ENCODE peak calls at places on chromosomes 13 and 19, in ten cellular contexts. B is fibroblast of mammary gland; Q is tibial nerve; S is heart left ventricle; J is CD8-positive, alpha-beta T cell; X is body of pancreas; U is psoas muscle; T is IMR-90; E is cardiac muscle cell; I is fibroblast of the aortic adventitia. D is an unnamed sample.

GRCh38 chr13:60838581-60838980 is 441.6 kb downstream of the TDRD3 start:
- DNase-seq in U (no peak), Q (no peak), S (no peak), J (no peak), T (no peak), I (peak), B (no peak), X (no peak), E (no peak), D (no peak)

GRCh38 chr13:31094331-31095015 is 67.2 kb downstream of the HSPH1 start:
- DNase-seq in J (no peak), E (no peak), I (no peak), X (no peak), S (no peak), B (no peak), T (no peak), U (no peak), Q (no peak), D (no peak)

GRCh38 chr13:66195238-66195637 is 1034.9 kb downstream of the PCDH9 start:
- DNase-seq in J (no peak), E (no peak), B (no peak), S (no peak), Q (no peak), T (no peak), I (no peak), U (no peak), X (no peak), D (no peak)

GRCh38 chr13:60329221-60329983 is 67.6 kb upstream of the TDRD3 start:
- DNase-seq in B (peak), X (peak), J (no peak), Q (no peak), I (peak), U (no peak), S (no peak), E (peak), T (peak), D (no peak)

GRCh38 chr19:17333611-17334413 is 843 bp downstream of the ANO8 start:
- DNase-seq in Q (no peak), X (peak), I (peak), B (peak), E (peak), U (no peak), T (peak), J (peak), S (no peak), D (no peak)

GRCh38 chr13:104854007-104854406 is 1681.5 kb downstream of the EFNB2 start:
- DNase-seq in I (no peak), B (no peak), Q (no peak), U (no peak), E (no peak), T (no peak), J (no peak), S (no peak), X (no peak), D (no peak)

GRCh38 chr13:42028113-42028799 is 20.2 kb upstream of the DGKH start:
- DNase-seq in Q (no peak), T (no peak), E (no peak), B (no peak), I (no peak), S (no peak), J (no peak), X (peak), U (no peak), D (no peak)

GRCh38 chr19:12230751-12231733 is 63.6 kb downstream of the ZNF44 start:
- DNase-seq in U (no peak), Q (no peak), B (peak), S (peak), E (peak), X (no peak), T (no peak), I (no peak), J (no peak), D (no peak)

GRCh38 chr19:42121666-42122069 is 10.6 kb downstream of the POU2F2 start:
- DNase-seq in B (peak), I (peak), E (peak), J (peak), X (peak), Q (peak), T (peak), U (peak), S (peak), D (no peak)

GRCh38 chr13:77902319-77902963 is 16.2 kb downstream of the EDNRB start:
- DNase-seq in I (no peak), E (no peak), X (no peak), Q (no peak), T (no peak), B (no peak), J (no peak), S (no peak), U (no peak), D (no peak)

GRCh38 chr13:98451676-98452105 is 125.2 kb downstream of the STK24 start:
- DNase-seq in B (peak), U (peak), T (peak), E (peak), X (peak), J (no peak), S (peak), I (peak), Q (peak), D (no peak)

GRCh38 chr13:108525867-108526266 is 103.5 kb upstream of the MYO16 start:
- DNase-seq in I (no peak), Q (no peak), T (no peak), U (no peak), S (no peak), B (no peak), E (no peak), X (no peak), J (no peak), D (no peak)

GRCh38 chr13:91520952-91521351 is 122.5 kb downstream of the GPC5 start:
- DNase-seq in J (no peak), E (no peak), U (no peak), I (no peak), X (no peak), B (no peak), S (no peak), T (no peak), Q (no peak), D (no peak)

GRCh38 chr19:41839211-41839610 is 5.3 kb downstream of the LYPD4 start:
- DNase-seq in J (no peak), Q (no peak), X (no peak), U (no peak), B (no peak), T (no peak), I (no peak), S (no peak), E (no peak), D (no peak)

GRCh38 chr13:84867246-84867645 is 932.0 kb downstream of the SLITRK6 start:
- DNase-seq in X (no peak), T (no peak), B (no peak), S (no peak), J (no peak), E (no peak), I (no peak), Q (no peak), U (no peak), D (no peak)

GRCh38 chr13:106262886-106263285 is 272.6 kb downstream of the EFNB2 start:
- DNase-seq in I (no peak), J (no peak), U (no peak), S (no peak), T (no peak), E (no peak), Q (no peak), B (no peak), X (no peak), D (no peak)

GRCh38 chr13:112859817-112860190 is 109.2 kb upstream of the MCF2L start:
- DNase-seq in J (no peak), B (peak), I (peak), S (no peak), Q (peak), T (peak), U (no peak), E (peak), X (peak), D (no peak)

GRCh38 chr19:56091751-56092546 is 29.1 kb downstream of the ZNF787 start:
- DNase-seq in X (no peak), S (no peak), J (no peak), Q (no peak), U (no peak), I (no peak), T (no peak), B (no peak), E (no peak), D (no peak)

GRCh38 chr13:73948848-73949529 is 185.2 kb downstream of the KLF12 start:
- DNase-seq in Q (no peak), T (no peak), B (no peak), E (no peak), J (no peak), U (no peak), S (no peak), X (no peak), I (no peak), D (no peak)

GRCh38 chr13:37886879-37887278 is 17.3 kb upstream of the TRPC4 start:
- DNase-seq in B (no peak), X (no peak), U (no peak), I (no peak), T (no peak), E (no peak), J (no peak), Q (no peak), S (no peak), D (no peak)

GRCh38 chr19:56566904-56567273 is 379 bp upstream of the ZNF470 start:
- DNase-seq in I (no peak), T (no peak), B (peak), U (peak), J (peak), Q (peak), E (peak), X (peak), S (peak), D (no peak)

GRCh38 chr19:50204811-50205675 is 1.6 kb downstream of the MYH14 start:
- DNase-seq in B (no peak), X (peak), U (peak), S (peak), E (no peak), Q (no peak), T (no peak), I (no peak), J (no peak), D (no peak)

GRCh38 chr13:49646688-49647087 is 18.4 kb downstream of the ARL11 start:
- DNase-seq in U (no peak), E (no peak), T (no peak), I (no peak), J (no peak), Q (no peak), X (no peak), B (no peak), S (no peak), D (no peak)

GRCh38 chr19:51572908-51573307 is 1.8 kb downstream of the ZNF175 start:
- DNase-seq in E (peak), Q (no peak), S (no peak), J (no peak), X (no peak), I (peak), B (peak), U (no peak), T (peak), D (peak)

GRCh38 chr13:92716749-92717148 is 509.9 kb upstream of the GPC6 start:
- DNase-seq in Q (peak), E (peak), J (no peak), T (peak), B (peak), U (no peak), I (peak), S (no peak), X (no peak), D (no peak)

GRCh38 chr19:38263696-38264485 is 482 bp upstream of the SPINT2 start:
- DNase-seq in I (peak), Q (no peak), J (peak), E (peak), B (no peak), S (no peak), X (peak), T (peak), U (no peak), D (no peak)

GRCh38 chr19:1619703-1620102 is 14.4 kb upstream of the UQCR11 start:
- DNase-seq in B (no peak), U (no peak), Q (no peak), J (no peak), I (no peak), E (no peak), S (no peak), X (no peak), T (no peak), D (no peak)

DNA sequence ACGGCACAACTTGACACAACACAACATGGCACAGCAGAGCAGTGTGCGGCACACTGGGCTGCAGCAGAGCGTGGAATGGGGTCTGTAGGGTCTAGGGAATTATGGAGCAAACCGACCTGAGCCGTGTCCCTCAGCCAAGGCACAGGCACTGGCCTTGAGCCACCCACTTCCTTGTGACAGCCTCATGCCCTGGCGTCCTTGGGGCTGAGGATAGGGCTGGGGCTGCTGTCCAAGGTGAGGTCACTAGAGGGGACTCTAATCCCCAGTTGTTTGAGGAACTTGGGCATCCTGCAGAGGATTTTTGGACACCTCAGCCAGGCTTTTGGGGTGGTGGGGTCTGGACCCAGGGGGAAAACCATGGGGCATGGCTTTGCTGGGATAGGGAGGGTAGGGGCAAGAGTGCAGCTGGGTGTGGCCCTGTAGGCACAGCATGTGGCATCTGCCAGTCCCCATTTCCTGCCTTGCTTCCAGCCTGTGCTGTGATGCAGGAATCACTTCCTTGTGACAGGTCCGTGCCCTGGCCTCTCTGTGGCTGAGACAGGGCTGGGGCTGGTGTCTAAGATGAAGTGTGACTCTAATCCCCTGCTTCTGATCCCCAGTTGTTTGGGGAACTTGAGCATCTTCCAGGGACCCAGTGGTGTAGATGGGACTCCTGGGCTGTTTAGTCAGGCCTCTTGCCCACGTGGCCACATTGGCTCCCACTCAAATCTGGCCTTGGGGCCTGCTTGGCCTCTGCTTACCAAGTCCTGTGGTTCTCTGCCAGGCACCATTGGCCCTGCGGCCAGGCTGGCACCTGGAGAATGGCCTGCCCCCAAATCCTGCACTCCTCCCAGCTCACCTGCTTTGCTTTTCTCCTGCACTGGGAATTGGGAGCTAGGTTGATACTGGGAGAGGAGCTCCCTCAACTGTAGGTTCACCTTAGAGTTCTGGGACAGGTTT is 78.5 kb downstream of the SCGB2B2 start:
- DNase-seq in U (no peak), E (no peak), B (no peak), X (peak), J (no peak), T (no peak), S (peak), I (no peak), Q (no peak), D (no peak)
- H3K4me3 ChIP-seq in U (no peak), E (no peak), B (no peak), X (no peak), J (no peak), T (no peak), S (no peak), I (no peak), Q (no peak), D (no peak)

DNA sequence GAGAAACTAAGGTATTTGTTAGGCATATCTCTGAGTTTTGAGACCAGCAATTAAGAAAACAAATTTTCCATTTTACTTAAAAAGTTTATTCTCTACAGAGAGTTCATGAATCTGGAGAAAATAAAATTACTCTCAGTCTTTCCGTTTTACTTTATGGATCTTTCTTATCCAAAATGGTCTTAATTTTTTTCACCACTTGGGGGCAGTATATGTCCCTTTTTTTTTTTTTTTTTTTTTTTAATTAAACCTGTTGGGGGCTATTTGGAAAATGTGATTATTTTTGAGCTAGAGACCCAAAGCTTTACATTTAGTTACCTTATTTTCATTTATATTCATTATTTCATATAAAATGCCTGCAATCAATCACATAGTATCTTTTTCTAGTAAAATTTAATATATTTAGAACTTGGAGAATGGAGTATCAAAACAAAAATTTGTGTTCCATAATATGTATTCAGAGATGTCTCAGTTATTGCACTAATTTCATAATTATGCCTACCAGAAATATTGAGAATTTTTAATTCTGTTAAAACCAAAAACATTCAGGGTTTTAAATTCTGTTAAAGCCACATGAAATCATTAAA is 27.1 kb downstream of the PIBF1 start:
- DNase-seq in B (peak), T (peak), Q (no peak), X (no peak), I (peak), U (no peak), J (no peak), E (peak), S (no peak), D (no peak)
- TF ChIP-seq CTCF in B (peak), T (peak), Q (peak), X (peak), I (peak), U (peak), J (peak), E (peak), S (peak), D (peak)

DNA sequence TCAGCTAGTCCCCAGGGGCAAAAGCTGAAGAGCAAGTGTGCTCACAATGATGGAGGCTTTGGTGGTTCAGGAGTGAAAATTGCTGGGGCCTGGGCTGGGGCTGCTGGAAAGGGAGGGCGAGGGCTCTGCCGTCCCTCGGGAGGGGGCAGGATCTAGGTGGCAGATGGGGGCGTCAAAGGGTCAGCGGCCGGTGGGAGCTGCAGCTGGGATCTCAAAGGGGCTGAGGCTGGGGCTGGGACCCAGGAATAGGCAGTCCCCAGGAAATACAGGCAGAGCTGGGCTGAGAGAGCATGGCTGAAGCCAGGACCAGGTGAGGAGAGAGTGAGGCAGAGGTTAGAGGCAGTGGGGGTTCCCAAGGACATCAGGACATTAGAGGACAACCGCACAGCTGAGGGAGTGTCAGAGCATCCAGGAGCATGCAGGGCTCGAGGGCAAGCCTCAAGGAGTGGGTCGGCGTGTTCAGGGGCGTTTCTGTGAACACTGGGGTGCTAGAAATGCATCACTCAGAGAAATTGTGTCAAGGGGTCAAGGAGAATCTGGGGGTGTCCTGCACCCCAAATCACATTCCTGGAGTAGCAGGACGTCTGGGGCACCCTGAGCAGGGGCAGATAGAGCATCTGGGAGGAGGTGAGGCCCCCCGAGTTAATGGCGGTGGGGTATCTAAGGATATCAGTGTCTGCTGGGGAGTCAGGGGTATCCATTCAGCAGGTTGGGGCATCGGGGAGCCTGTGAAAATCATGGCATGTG is 1.2 kb upstream of the SYNE4 start:
- DNase-seq in E (no peak), J (no peak), I (no peak), Q (no peak), X (no peak), B (no peak), T (no peak), S (no peak), U (no peak), D (no peak)
- H3K4me3 ChIP-seq in E (peak), J (peak), I (peak), Q (peak), X (peak), B (peak), T (peak), S (peak), U (peak), D (peak)

DNA sequence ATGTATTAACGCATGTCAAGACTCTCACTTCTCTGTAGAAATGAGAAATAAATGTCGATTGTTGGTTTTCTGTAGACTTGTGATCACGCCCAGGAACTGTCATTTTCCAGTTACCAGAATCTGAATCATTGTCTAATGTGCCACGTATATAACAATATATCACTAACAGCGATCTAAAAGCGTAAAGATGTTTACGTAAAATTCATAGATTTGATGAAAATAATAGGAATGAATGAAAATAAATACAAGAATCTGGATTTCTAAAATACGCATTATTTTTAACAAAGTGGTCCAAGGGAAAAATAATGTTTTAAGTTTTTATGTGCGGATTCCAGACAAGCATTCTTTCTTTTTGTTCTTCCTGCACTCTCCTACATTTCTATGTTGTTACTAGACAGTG is 13.9 kb downstream of the CDX2 start:
- DNase-seq in U (no peak), Q (no peak), X (no peak), E (no peak), S (no peak), B (no peak), T (no peak), J (no peak), I (no peak), D (no peak)
- TF ChIP-seq CTCF in U (no peak), Q (no peak), X (no peak), E (no peak), S (no peak), B (no peak), T (no peak), J (no peak), I (no peak), D (no peak)

DNA sequence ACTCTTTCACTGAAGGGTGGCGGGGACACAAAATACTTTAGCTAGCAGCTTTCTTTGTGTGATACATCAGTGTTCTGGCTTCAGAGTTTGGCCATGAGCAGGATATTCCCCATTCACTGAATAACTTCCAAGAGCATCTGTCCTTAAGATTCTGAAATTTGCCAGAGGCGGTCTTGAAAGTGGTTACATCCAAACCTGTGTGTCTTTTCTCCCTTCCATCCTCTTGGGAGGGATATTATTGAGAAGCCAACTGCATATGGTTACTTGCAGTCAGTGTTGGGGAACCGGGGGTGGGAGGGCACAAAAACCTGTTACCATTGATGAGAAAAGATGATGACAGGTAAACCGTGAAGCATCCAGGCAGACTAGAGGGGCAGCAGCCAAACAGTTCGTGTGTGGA is 104.7 kb downstream of the WDFY2 start:
- DNase-seq in U (no peak), I (no peak), B (no peak), X (no peak), Q (no peak), T (no peak), S (no peak), J (no peak), E (peak), D (no peak)
- H3K4me3 ChIP-seq in U (no peak), I (no peak), B (no peak), X (no peak), Q (no peak), T (no peak), S (no peak), J (no peak), E (no peak), D (no peak)

D was measured in AG09309.